ENCODE peak calls at places on chromosomes 12 and 14, in four cellular contexts. One of them, this sample, is unnamed.

GRCh38 chr12:40693503-40693863 is 1.2 kb downstream of the CNTN1 start:
- DNase-seq in foreskin fibroblast: no peak
- DNase-seq in sigmoid colon: peak; percentile 65
- DNase-seq in GM12892: no peak
- DNase-seq in this sample: no peak

GRCh38 chr14:90518941-90519256 is 122.1 kb downstream of the CALM1 start:
- DNase-seq in GM12892: peak; percentile 59
- DNase-seq in foreskin fibroblast: no peak
- DNase-seq in sigmoid colon: no peak
- DNase-seq in this sample: peak; percentile 10

GRCh38 chr12:105090361-105090760 is 6.1 kb upstream of the ALDH1L2 start:
- DNase-seq in foreskin fibroblast: no peak
- DNase-seq in GM12892: no peak
- DNase-seq in sigmoid colon: no peak
- DNase-seq in this sample: no peak

GRCh38 chr12:113684053-113684907 is 212.6 kb upstream of the LHX5 start:
- DNase-seq in foreskin fibroblast: peak; percentile 16
- DNase-seq in sigmoid colon: no peak
- DNase-seq in GM12892: no peak
- DNase-seq in this sample: no peak

GRCh38 chr14:93825235-93825553 is 36.9 kb upstream of the PRIMA1 start:
- DNase-seq in foreskin fibroblast: no peak
- DNase-seq in GM12892: no peak
- DNase-seq in sigmoid colon: no peak
- DNase-seq in this sample: no peak

GRCh38 chr12:48878548-48878947 is 12.9 kb upstream of the RND1 start:
- DNase-seq in foreskin fibroblast: no peak
- DNase-seq in GM12892: no peak
- DNase-seq in sigmoid colon: no peak
- DNase-seq in this sample: no peak

GRCh38 chr14:22428681-22429315 is 160.2 kb downstream of the DAD1 start:
- DNase-seq in foreskin fibroblast: no peak
- DNase-seq in GM12892: no peak
- DNase-seq in sigmoid colon: no peak
- DNase-seq in this sample: no peak

GRCh38 chr14:91396959-91397815 is 20.4 kb downstream of the CCDC88C start:
- DNase-seq in GM12892: peak; percentile 89
- DNase-seq in sigmoid colon: no peak
- DNase-seq in foreskin fibroblast: no peak
- DNase-seq in this sample: peak; percentile 57

GRCh38 chr14:69612014-69612758 is 790 bp downstream of the SUSD6 start:
- DNase-seq in foreskin fibroblast: peak; percentile 26
- DNase-seq in sigmoid colon: no peak
- DNase-seq in GM12892: no peak
- DNase-seq in this sample: peak; percentile 21

GRCh38 chr12:15157200-15157599 is 64.0 kb downstream of the RERG start:
- DNase-seq in GM12892: no peak
- DNase-seq in sigmoid colon: no peak
- DNase-seq in foreskin fibroblast: no peak
- DNase-seq in this sample: no peak

GRCh38 chr12:28021704-28022103 is 49.2 kb upstream of the PTHLH start:
- DNase-seq in foreskin fibroblast: no peak
- DNase-seq in sigmoid colon: no peak
- DNase-seq in GM12892: no peak
- DNase-seq in this sample: no peak

GRCh38 chr12:53065470-53065869 is 13.7 kb downstream of the SPRYD3 start:
- DNase-seq in GM12892: no peak
- DNase-seq in sigmoid colon: peak; percentile 71
- DNase-seq in foreskin fibroblast: no peak
- DNase-seq in this sample: no peak

GRCh38 chr12:43277630-43278267 is 274.3 kb downstream of the ADAMTS20 start:
- DNase-seq in sigmoid colon: no peak
- DNase-seq in foreskin fibroblast: peak; percentile 77
- DNase-seq in GM12892: no peak
- DNase-seq in this sample: no peak

GRCh38 chr12:106101798-106102197 is 37.0 kb downstream of the NUAK1 start:
- DNase-seq in GM12892: no peak
- DNase-seq in foreskin fibroblast: no peak
- DNase-seq in sigmoid colon: no peak
- DNase-seq in this sample: no peak

GRCh38 chr14:100374891-100375272 is 51.7 kb downstream of the SLC25A47 start:
- DNase-seq in GM12892: no peak
- DNase-seq in foreskin fibroblast: no peak
- DNase-seq in sigmoid colon: no peak
- DNase-seq in this sample: peak; percentile 8

GRCh38 chr12:668092-668481 is 4.8 kb upstream of the NINJ2 start:
- DNase-seq in foreskin fibroblast: no peak
- DNase-seq in sigmoid colon: no peak
- DNase-seq in GM12892: no peak
- DNase-seq in this sample: no peak

GRCh38 chr12:40152783-40153383 is 47.0 kb upstream of the SLC2A13 start:
- DNase-seq in foreskin fibroblast: peak; percentile 25
- DNase-seq in GM12892: no peak
- DNase-seq in sigmoid colon: peak; percentile 68
- DNase-seq in this sample: no peak

GRCh38 chr14:32508281-32508680 is 179.2 kb downstream of the AKAP6 start:
- DNase-seq in GM12892: no peak
- DNase-seq in foreskin fibroblast: no peak
- DNase-seq in sigmoid colon: no peak
- DNase-seq in this sample: no peak

GRCh38 chr12:6684609-6685008 is 4.6 kb downstream of the ZNF384 start:
- DNase-seq in GM12892: no peak
- DNase-seq in foreskin fibroblast: no peak
- DNase-seq in sigmoid colon: no peak
- DNase-seq in this sample: peak; percentile 32

GRCh38 chr12:70255311-70255710 is 12.1 kb downstream of the CNOT2 start:
- DNase-seq in sigmoid colon: no peak
- DNase-seq in GM12892: no peak
- DNase-seq in foreskin fibroblast: no peak
- DNase-seq in this sample: no peak

GRCh38 chr12:83472772-83473171 is 786.1 kb downstream of the TMTC2 start:
- DNase-seq in sigmoid colon: no peak
- DNase-seq in GM12892: no peak
- DNase-seq in foreskin fibroblast: no peak
- DNase-seq in this sample: no peak

GRCh38 chr14:105281354-105282097 is 19.3 kb downstream of the BRF1 start:
- DNase-seq in sigmoid colon: no peak
- DNase-seq in foreskin fibroblast: peak; percentile 63
- DNase-seq in GM12892: no peak
- DNase-seq in this sample: no peak

GRCh38 chr14:98210045-98210678 is 1061.8 kb downstream of the BCL11B start:
- DNase-seq in foreskin fibroblast: no peak
- DNase-seq in sigmoid colon: no peak
- DNase-seq in GM12892: no peak
- DNase-seq in this sample: peak; percentile 38

GRCh38 chr12:63206908-63207307 is 55.9 kb upstream of the AVPR1A start:
- DNase-seq in foreskin fibroblast: peak; percentile 28
- DNase-seq in sigmoid colon: no peak
- DNase-seq in GM12892: no peak
- DNase-seq in this sample: no peak

GRCh38 chr12:53751336-53752191 is at the start of gene CISTR:
- DNase-seq in foreskin fibroblast: no peak
- DNase-seq in sigmoid colon: no peak
- DNase-seq in GM12892: peak; percentile 59
- DNase-seq in this sample: no peak

GRCh38 chr12:114547636-114548035 is 136.3 kb downstream of the TBX3 start:
- DNase-seq in GM12892: no peak
- DNase-seq in sigmoid colon: no peak
- DNase-seq in foreskin fibroblast: no peak
- DNase-seq in this sample: no peak

GRCh38 chr14:34211732-34212131 is 250.3 kb downstream of the SPTSSA start:
- DNase-seq in GM12892: no peak
- DNase-seq in foreskin fibroblast: no peak
- DNase-seq in sigmoid colon: no peak
- DNase-seq in this sample: peak; percentile 15

GRCh38 chr12:127174881-127175280 is 1092.1 kb upstream of the TMEM132C start:
- DNase-seq in GM12892: no peak
- DNase-seq in foreskin fibroblast: peak; percentile 82
- DNase-seq in sigmoid colon: no peak
- DNase-seq in this sample: no peak

This sample was measured in T-helper 2 cell treated with Interferon-gamma antibody and Interleukin-4, amounts not matched to agents 5 μg/mL and 100 μg/mL, for 36 hours.